ENCODE peak calls at places on chromosomes 6 and 20, in nine cellular contexts. T, Z, W, L, U, J, H, A and O are unnamed samples.

GRCh38 chr6:10412948-10413849 is 1.7 kb downstream of the TFAP2A start:
- DNase-seq in W (peak; percentile 77), T (no peak), A (peak; percentile 70), L (peak; percentile 83), Z (no peak), U (no peak), J (peak; percentile 61), H (no peak), O (no peak)

GRCh38 chr6:74731921-74732320 is 473.9 kb downstream of the COL12A1 start:
- DNase-seq in H (peak; percentile 71), Z (no peak), L (peak; percentile 27), W (no peak), U (no peak), T (no peak), A (peak; percentile 63), J (no peak), O (no peak)

GRCh38 chr6:11538049-11538798 is 675 bp downstream of the TMEM170B start:
- DNase-seq in T (no peak), U (peak; percentile 17), W (peak; percentile 76), L (no peak), J (peak; percentile 24), Z (peak; percentile 22), A (peak; percentile 52), H (no peak), O (no peak)

GRCh38 chr6:79071547-79071946 is 6.5 kb downstream of the PHIP start:
- DNase-seq in Z (no peak), W (no peak), H (no peak), A (no peak), T (no peak), J (no peak), L (no peak), U (no peak), O (no peak)

GRCh38 chr6:81831274-81831673 is 78.8 kb upstream of the TENT5A start:
- DNase-seq in A (no peak), J (peak; percentile 61), Z (no peak), H (no peak), W (no peak), U (no peak), T (no peak), L (no peak), O (peak; percentile 80)

GRCh38 chr20:7094438-7094997 is 327.0 kb downstream of the BMP2 start:
- DNase-seq in W (no peak), L (peak; percentile 62), Z (no peak), U (peak; percentile 6), H (peak; percentile 0), T (no peak), J (peak; percentile 7), A (peak; percentile 29), O (peak; percentile 22)

GRCh38 chr20:23139524-23139923 is 53.4 kb upstream of the CD93 start:
- DNase-seq in W (no peak), J (no peak), T (no peak), U (no peak), A (no peak), Z (no peak), H (no peak), L (peak; percentile 82), O (no peak)

GRCh38 chr6:147508073-147508870 is at the start of gene SAMD5:
- DNase-seq in J (peak; percentile 38), W (peak; percentile 79), T (no peak), H (peak; percentile 68), L (peak; percentile 75), A (peak; percentile 61), Z (peak; percentile 26), U (peak; percentile 31), O (peak; percentile 61)

GRCh38 chr6:27280540-27281000 is 31.5 kb downstream of the POM121L2 start:
- DNase-seq in Z (no peak), T (no peak), L (no peak), J (no peak), A (no peak), H (no peak), U (no peak), W (no peak), O (no peak)

GRCh38 chr6:27281105-27281539 is 31.0 kb downstream of the POM121L2 start:
- DNase-seq in J (no peak), A (no peak), W (no peak), L (no peak), U (no peak), H (no peak), Z (no peak), T (no peak), O (no peak)

GRCh38 chr6:27280064-27280539 is 32.0 kb downstream of the POM121L2 start:
- DNase-seq in T (no peak), Z (peak; percentile 15), L (peak; percentile 63), J (peak; percentile 11), W (no peak), A (peak; percentile 53), H (peak; percentile 53), U (no peak), O (no peak)

GRCh38 chr6:27281569-27281968 is 30.5 kb downstream of the POM121L2 start:
- DNase-seq in U (no peak), T (no peak), Z (no peak), L (no peak), W (no peak), A (no peak), J (no peak), H (no peak), O (no peak)

DNA sequence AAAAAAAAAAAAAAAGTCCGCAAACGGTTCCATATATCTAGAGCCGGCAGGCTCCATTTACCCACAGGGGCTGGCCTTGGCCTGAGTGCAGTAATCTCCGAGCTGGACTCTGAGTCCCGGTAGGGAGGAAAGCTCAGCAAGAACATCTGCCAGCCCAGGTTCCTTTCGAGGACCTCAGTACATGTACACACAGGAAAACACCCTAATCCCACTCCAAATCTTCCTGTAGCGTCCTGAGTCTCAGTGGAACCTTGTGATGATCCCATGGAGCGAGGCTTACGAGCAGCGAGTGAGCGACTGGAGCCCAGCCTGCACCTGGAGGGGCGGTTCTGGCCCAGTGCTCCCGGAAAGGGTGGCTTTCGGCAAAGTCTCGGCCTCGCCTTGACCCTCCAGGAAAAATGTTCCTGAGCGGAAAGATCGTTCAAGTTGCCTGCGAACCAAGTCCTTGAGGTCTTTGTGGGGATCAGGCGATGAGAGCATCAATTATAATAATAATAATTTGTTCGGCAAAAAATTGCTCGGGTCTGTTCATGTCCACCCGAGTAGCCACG is 32.1 kb downstream of the PRSS16 start:
- DNase-seq in L (no peak), J (no peak), A (no peak), Z (no peak), W (no peak), T (no peak), U (no peak), H (no peak), O (no peak)
- H3K36me3 ChIP-seq in L (no peaks in the 10 kb centered on the region), J (no peaks in the 10 kb centered on the region), A (no peaks in the 10 kb centered on the region), Z (no peaks in the 10 kb centered on the region), W (no peaks in the 10 kb centered on the region), T (no peaks in the 10 kb centered on the region), U (no peaks in the 10 kb centered on the region), H (no peaks in the 10 kb centered on the region), O (no peaks in the 10 kb centered on the region)

DNA sequence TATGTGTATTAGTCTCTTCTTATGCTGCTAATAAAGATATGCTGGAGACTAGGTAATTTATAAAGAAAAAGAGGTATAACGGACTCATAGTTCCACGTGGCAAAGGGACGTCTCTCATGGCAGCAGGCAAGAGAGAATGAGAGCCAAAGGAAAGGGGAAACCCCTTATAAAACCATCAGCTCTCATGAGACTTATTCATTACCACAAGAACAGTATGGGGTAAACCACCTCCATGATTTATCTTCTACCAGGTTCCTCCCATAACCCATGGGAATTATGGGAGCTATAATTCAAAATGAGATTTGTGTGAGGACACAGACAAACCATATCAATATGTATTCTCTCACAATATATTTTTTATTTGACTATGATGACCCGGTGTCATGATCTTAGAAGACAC is 109.1 kb downstream of the UTRN start:
- DNase-seq in U (no peak), A (no peak), L (no peak), W (no peak), J (no peak), T (no peak), Z (no peak), H (no peak), O (no peak)
- H3K36me3 ChIP-seq in U (no peaks in the 10 kb centered on the region), A (no peaks in the 10 kb centered on the region), L (no peaks in the 10 kb centered on the region), W (no peaks in the 10 kb centered on the region), J (no peaks in the 10 kb centered on the region), T (no peaks in the 10 kb centered on the region), Z (no peaks in the 10 kb centered on the region), H (no peaks in the 10 kb centered on the region), O (no peaks in the 10 kb centered on the region)

DNA sequence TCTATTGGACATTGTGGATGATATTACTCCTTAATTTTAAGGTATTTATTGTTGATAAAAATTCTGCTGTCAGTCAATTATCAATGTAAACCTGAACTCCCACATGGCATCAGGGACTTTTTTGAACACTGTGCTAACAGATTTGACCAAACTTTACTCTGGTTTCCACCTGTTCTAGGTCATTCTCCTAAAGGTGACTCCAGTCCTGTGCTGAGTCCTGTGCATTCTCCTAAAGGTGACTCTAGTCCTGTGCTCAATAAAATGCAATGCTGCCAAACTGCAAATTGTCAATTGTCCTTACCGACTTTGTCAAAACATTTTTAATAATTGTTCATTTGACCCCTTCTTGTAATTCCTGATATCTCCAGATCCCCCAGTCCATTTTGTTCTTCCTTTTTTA is 408.4 kb upstream of the EPHA7 start:
- DNase-seq in J (no peak), A (no peak), Z (no peak), W (no peak), U (no peak), L (no peak), T (no peak), H (no peak), O (no peak)
- H3K36me3 ChIP-seq in J (no peaks in the 10 kb centered on the region), A (no peaks in the 10 kb centered on the region), Z (no peaks in the 10 kb centered on the region), W (no peaks in the 10 kb centered on the region), U (no peaks in the 10 kb centered on the region), L (no peaks in the 10 kb centered on the region), T (no peaks in the 10 kb centered on the region), H (no peaks in the 10 kb centered on the region), O (no peaks in the 10 kb centered on the region)

GRCh38 chr6:132499757-132500156 is 13.2 kb downstream of the STX7 start:
- DNase-seq in H (no peak), J (no peak), U (no peak), W (no peak), T (no peak), L (no peak), Z (no peak), A (no peak), O (no peak)

GRCh38 chr6:132506461-132506860 is 6.5 kb downstream of the STX7 start:
- DNase-seq in H (no peak), U (no peak), J (no peak), L (no peak), Z (no peak), T (no peak), W (no peak), A (no peak), O (no peak)

GRCh38 chr6:132506869-132507813 is 5.8 kb downstream of the STX7 start:
- DNase-seq in W (no peak), U (no peak), H (no peak), J (no peak), Z (no peak), A (no peak), L (peak; percentile 40), T (no peak), O (peak; percentile 79)

GRCh38 chr6:132505158-132505557 is 7.8 kb downstream of the STX7 start:
- DNase-seq in H (no peak), L (no peak), U (no peak), W (no peak), T (no peak), J (no peak), Z (no peak), A (no peak), O (no peak)

DNA sequence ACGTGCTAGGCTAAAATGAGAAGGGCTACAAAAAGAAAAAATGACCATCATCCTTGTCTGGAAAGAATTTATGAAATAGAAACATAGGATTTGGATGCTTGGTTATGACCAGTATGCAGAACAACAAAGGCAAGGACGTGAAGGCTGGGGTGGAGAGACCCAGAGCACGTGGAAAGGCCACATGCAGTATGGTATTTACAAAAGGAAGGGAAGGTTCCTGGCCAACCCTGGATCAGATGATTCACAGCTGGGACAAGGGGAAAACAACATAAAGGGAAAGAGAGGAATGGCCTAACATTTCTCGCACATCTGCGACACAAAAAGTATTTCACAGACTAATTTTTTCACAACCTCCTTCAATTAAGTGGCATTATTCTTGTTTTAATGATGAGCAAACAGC is 8.2 kb downstream of the STX7 start:
- DNase-seq in A (no peak), H (no peak), L (no peak), Z (no peak), J (no peak), T (no peak), W (no peak), U (no peak), O (no peak)
- H3K36me3 ChIP-seq in A (peaks cover 27% of the 10 kb centered on the region), H (peaks cover 6% of the 10 kb centered on the region), L (peaks cover 17% of the 10 kb centered on the region), Z (no peaks in the 10 kb centered on the region), J (no peaks in the 10 kb centered on the region), T (peaks cover 6% of the 10 kb centered on the region), W (peaks cover 40% of the 10 kb centered on the region), U (peaks cover 36% of the 10 kb centered on the region), O (peaks cover 15% of the 10 kb centered on the region)